ENCODE peak calls at places on chromosomes 6 and 20, in eight cellular contexts. Y is CD4-positive, alpha-beta T cell; A is neural progenitor cell; B is left lung; L is kidney epithelial cell; F is IMR-90; S is AG10803; P is H9. E is an unnamed sample.

GRCh38 chr20:11451793-11452291 is 465.9 kb upstream of the BTBD3 start:
- DNase-seq in Y (no peak), A (peak), B (no peak), L (no peak), F (peak), S (peak), P (peak), E (no peak)

GRCh38 chr6:130018830-130019795 is 732 bp downstream of the L3MBTL3 start:
- DNase-seq in Y (peak), A (peak), B (peak), L (no peak), F (peak), S (peak), P (peak), E (peak)

GRCh38 chr6:89073014-89073620 is 7.4 kb upstream of the PNRC1 start:
- DNase-seq in Y (no peak), A (peak), B (no peak), L (no peak), F (no peak), S (no peak), P (no peak), E (no peak)

GRCh38 chr6:149443411-149444181 is 41.2 kb downstream of the ZC3H12D start:
- DNase-seq in Y (no peak), A (no peak), B (no peak), L (no peak), F (peak), S (peak), P (no peak), E (no peak)

GRCh38 chr20:57323034-57323433 is 6.6 kb upstream of the SPO11 start:
- DNase-seq in Y (no peak), A (peak), B (no peak), L (peak), F (no peak), S (peak), P (peak), E (peak)

GRCh38 chr20:50333856-50334255 is 143.2 kb downstream of the CEBPB start:
- DNase-seq in Y (no peak), A (no peak), B (no peak), L (peak), F (peak), S (peak), P (no peak), E (no peak)

GRCh38 chr6:164927288-164928040 is 381.9 kb downstream of the C6orf118 start:
- DNase-seq in Y (peak), A (peak), B (peak), L (peak), F (peak), S (peak), P (peak), E (peak)

GRCh38 chr6:35453236-35453635 is 1.1 kb downstream of the FANCE start:
- DNase-seq in Y (no peak), A (no peak), B (no peak), L (no peak), F (no peak), S (no peak), P (no peak), E (no peak)

GRCh38 chr6:83430606-83431544 is at the start of gene ME1:
- DNase-seq in Y (no peak), A (peak), B (peak), L (peak), F (peak), S (peak), P (peak), E (peak)

GRCh38 chr20:50399003-50399916 is 110.9 kb upstream of the PTPN1 start:
- DNase-seq in Y (no peak), A (no peak), B (peak), L (no peak), F (peak), S (peak), P (no peak), E (no peak)

GRCh38 chr6:54516331-54516730 is 208.1 kb downstream of the TINAG start:
- DNase-seq in Y (no peak), A (no peak), B (no peak), L (no peak), F (no peak), S (no peak), P (no peak), E (no peak)

GRCh38 chr20:31652917-31653385 is 15.2 kb downstream of the COX4I2 start:
- DNase-seq in Y (no peak), A (no peak), B (no peak), L (no peak), F (peak), S (peak), P (no peak), E (no peak)

GRCh38 chr6:38509713-38510112 is 130.0 kb downstream of the BTBD9 start:
- DNase-seq in Y (no peak), A (no peak), B (no peak), L (peak), F (peak), S (peak), P (no peak), E (no peak)

GRCh38 chr6:24872769-24873168 is 63.0 kb downstream of the RIPOR2 start:
- DNase-seq in Y (no peak), A (peak), B (no peak), L (no peak), F (no peak), S (no peak), P (no peak), E (no peak)

GRCh38 chr6:2999621-3000455 is at the start of gene NQO2:
- DNase-seq in Y (peak), A (peak), B (peak), L (no peak), F (peak), S (peak), P (peak), E (peak)

GRCh38 chr6:15329154-15329781 is 83.4 kb downstream of the JARID2 start:
- DNase-seq in Y (no peak), A (peak), B (no peak), L (peak), F (peak), S (peak), P (no peak), E (no peak)

GRCh38 chr6:36120979-36121706 is 9.2 kb upstream of the MAPK13 start:
- DNase-seq in Y (peak), A (no peak), B (peak), L (no peak), F (no peak), S (peak), P (no peak), E (no peak)

GRCh38 chr6:139296927-139297326 is 5.1 kb upstream of the TXLNB start:
- DNase-seq in Y (no peak), A (no peak), B (no peak), L (peak), F (peak), S (peak), P (no peak), E (no peak)

GRCh38 chr20:6074145-6074561 is 20.3 kb upstream of the LRRN4 start:
- DNase-seq in Y (no peak), A (peak), B (no peak), L (no peak), F (no peak), S (peak), P (peak), E (no peak)

GRCh38 chr20:5843054-5843731 is 93.0 kb downstream of the SHLD1 start:
- DNase-seq in Y (no peak), A (no peak), B (no peak), L (no peak), F (no peak), S (peak), P (no peak), E (no peak)

GRCh38 chr6:46901747-46902362 is 19.9 kb downstream of the ADGRF5 start:
- DNase-seq in Y (no peak), A (no peak), B (no peak), L (no peak), F (no peak), S (no peak), P (no peak), E (no peak)

GRCh38 chr6:108763931-108764579 is 84.2 kb upstream of the ARMC2 start:
- DNase-seq in Y (no peak), A (no peak), B (no peak), L (no peak), F (no peak), S (no peak), P (no peak), E (no peak)

GRCh38 chr6:36826520-36827227 is 12.6 kb downstream of the CPNE5 start:
- DNase-seq in Y (no peak), A (no peak), B (no peak), L (no peak), F (peak), S (no peak), P (no peak), E (no peak)

GRCh38 chr6:98295776-98296175 is 538.6 kb upstream of the POU3F2 start:
- DNase-seq in Y (no peak), A (peak), B (no peak), L (no peak), F (no peak), S (no peak), P (no peak), E (no peak)

GRCh38 chr6:163494279-163494727 is 79.8 kb downstream of the QKI start:
- DNase-seq in Y (no peak), A (no peak), B (no peak), L (no peak), F (no peak), S (peak), P (no peak), E (no peak)

GRCh38 chr6:161226005-161226964 is 47.6 kb downstream of the AGPAT4 start:
- DNase-seq in Y (peak), A (no peak), B (no peak), L (no peak), F (no peak), S (no peak), P (no peak), E (no peak)

GRCh38 chr20:21548390-21549035 is 34.6 kb upstream of the NKX2-2 start:
- DNase-seq in Y (peak), A (no peak), B (no peak), L (no peak), F (no peak), S (no peak), P (no peak), E (no peak)

GRCh38 chr6:2900821-2901644 is 2.1 kb downstream of the SERPINB9 start:
- DNase-seq in Y (no peak), A (no peak), B (no peak), L (no peak), F (no peak), S (peak), P (peak), E (no peak)

GRCh38 chr20:3801846-3802245 is 5.7 kb downstream of the CDC25B start:
- DNase-seq in Y (no peak), A (no peak), B (peak), L (no peak), F (no peak), S (no peak), P (no peak), E (no peak)

GRCh38 chr6:15384901-15385300 is 139.0 kb downstream of the JARID2 start:
- DNase-seq in Y (no peak), A (no peak), B (no peak), L (no peak), F (no peak), S (no peak), P (no peak), E (no peak)

GRCh38 chr6:159981171-159981571 is 12.3 kb downstream of the IGF2R start:
- DNase-seq in Y (no peak), A (no peak), B (no peak), L (no peak), F (no peak), S (no peak), P (no peak), E (no peak)

GRCh38 chr6:103273048-103273447 is 1586.7 kb downstream of the HACE1 start:
- DNase-seq in Y (no peak), A (peak), B (no peak), L (no peak), F (no peak), S (no peak), P (no peak), E (no peak)

GRCh38 chr20:39036851-39037250 is 74.7 kb downstream of the DHX35 start:
- DNase-seq in Y (no peak), A (no peak), B (no peak), L (no peak), F (peak), S (no peak), P (no peak), E (no peak)

DNA sequence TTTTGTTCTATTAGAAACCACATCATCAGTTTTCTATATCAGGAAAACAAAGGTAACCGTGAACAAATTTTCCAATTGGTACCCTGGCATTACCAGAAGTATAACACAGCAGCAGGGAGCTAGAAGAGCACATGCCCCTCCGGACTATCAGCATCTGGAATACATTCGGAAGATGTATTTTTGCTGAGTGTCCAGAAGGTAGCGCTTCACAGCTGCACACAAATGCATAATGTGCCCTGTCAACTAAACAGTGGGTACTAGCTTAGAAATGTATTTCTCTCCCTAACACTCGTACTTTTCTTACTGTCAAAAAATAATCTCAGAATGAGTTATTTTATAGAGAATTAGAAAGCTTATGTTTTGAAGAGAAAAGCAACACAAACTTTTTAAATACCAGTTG is 77.6 kb downstream of the HUS1B start:
- DNase-seq in Y (no peak), A (no peak), B (no peak), L (no peak), F (peak), S (peak), P (no peak), E (no peak)
- TF ChIP-seq CTCF in Y (no peak), A (peak), B (no peak), L (peak), F (peak), S (peak), P (peak), E (no peak)

DNA sequence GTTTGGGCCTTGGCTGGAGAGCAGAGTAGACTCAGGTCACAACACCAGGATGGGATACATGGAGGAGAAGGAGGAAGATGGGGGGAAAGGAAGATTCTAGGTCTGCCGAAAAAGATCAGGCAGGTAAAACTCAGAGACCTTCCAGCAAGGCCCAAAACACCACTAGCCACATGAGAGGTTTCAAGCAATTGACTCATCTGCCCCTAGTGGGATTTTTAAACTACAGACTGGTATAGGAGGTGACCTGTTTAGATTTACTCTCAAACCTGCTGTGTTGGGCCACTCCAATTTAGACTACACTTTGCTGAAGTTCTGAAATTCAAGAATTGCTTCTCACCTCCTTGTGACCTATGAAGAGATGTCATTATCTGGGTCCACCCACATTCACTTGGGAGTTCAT is 236.9 kb upstream of the SASH1 start:
- DNase-seq in Y (no peak), A (no peak), B (no peak), L (no peak), F (no peak), S (no peak), P (no peak), E (no peak)
- TF ChIP-seq CTCF in Y (no peak), A (no peak), B (no peak), L (no peak), F (no peak), S (no peak), P (peak), E (no peak)

GRCh38 chr6:29602564-29603361 is 17.8 kb downstream of the OR2H2 start:
- DNase-seq in Y (no peak), A (peak), B (no peak), L (no peak), F (peak), S (no peak), P (peak), E (peak)
- TF ChIP-seq CTCF in Y (no peak), A (peak), B (no peak), L (no peak), F (peak), S (no peak), P (peak), E (peak)

GRCh38 chr6:152338335-152339125 is 298.6 kb downstream of the SYNE1 start:
- DNase-seq in Y (peak), A (peak), B (no peak), L (no peak), F (peak), S (peak), P (peak), E (peak)
- TF ChIP-seq CTCF in Y (peak), A (peak), B (peak), L (peak), F (peak), S (peak), P (peak), E (peak)

GRCh38 chr6:19929312-19929711 is 92.1 kb downstream of the ID4 start:
- DNase-seq in Y (no peak), A (peak), B (no peak), L (no peak), F (no peak), S (no peak), P (no peak), E (no peak)

GRCh38 chr6:19921821-19922220 is 84.7 kb downstream of the ID4 start:
- DNase-seq in Y (no peak), A (peak), B (no peak), L (no peak), F (no peak), S (no peak), P (no peak), E (no peak)

DNA sequence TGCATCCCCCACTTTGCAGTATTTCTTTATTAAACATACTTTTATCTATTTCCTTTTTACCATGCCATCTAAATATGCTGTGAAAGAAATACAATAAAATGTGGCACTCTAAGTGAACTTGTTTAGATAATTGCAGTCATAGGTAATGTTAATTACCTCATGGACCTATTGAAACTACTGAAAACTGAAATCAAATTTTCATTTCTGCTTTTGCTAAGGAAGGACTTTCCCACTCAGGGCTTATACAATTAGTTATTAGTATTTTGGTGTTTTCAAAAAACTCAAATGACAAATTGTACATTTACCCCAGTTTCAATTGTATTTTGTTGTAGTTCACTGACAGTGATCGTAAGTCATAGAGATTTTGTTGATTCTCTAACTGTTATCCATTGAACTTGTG is 88.4 kb downstream of the ID4 start:
- DNase-seq in Y (no peak), A (no peak), B (no peak), L (no peak), F (no peak), S (no peak), P (no peak), E (no peak)
- TF ChIP-seq CTCF in Y (no peak), A (no peak), B (no peak), L (no peak), F (no peak), S (no peak), P (no peak), E (no peak)

GRCh38 chr6:56366112-56366852 is 118.9 kb upstream of the COL21A1 start:
- DNase-seq in Y (no peak), A (peak), B (no peak), L (no peak), F (no peak), S (no peak), P (no peak), E (no peak)

GRCh38 chr6:56370591-56371198 is 123.3 kb upstream of the COL21A1 start:
- DNase-seq in Y (no peak), A (no peak), B (no peak), L (peak), F (peak), S (peak), P (no peak), E (no peak)

GRCh38 chr6:56372621-56373020 is 125.2 kb upstream of the COL21A1 start:
- DNase-seq in Y (no peak), A (no peak), B (no peak), L (no peak), F (peak), S (peak), P (no peak), E (no peak)

GRCh38 chr6:56368484-56368883 is 121.1 kb upstream of the COL21A1 start:
- DNase-seq in Y (no peak), A (no peak), B (no peak), L (no peak), F (no peak), S (peak), P (no peak), E (no peak)

GRCh38 chr6:56370127-56370540 is 122.8 kb upstream of the COL21A1 start:
- DNase-seq in Y (no peak), A (peak), B (no peak), L (no peak), F (no peak), S (peak), P (peak), E (peak)
- TF ChIP-seq CTCF in Y (no peak), A (peak), B (peak), L (peak), F (no peak), S (peak), P (peak), E (no peak)

DNA sequence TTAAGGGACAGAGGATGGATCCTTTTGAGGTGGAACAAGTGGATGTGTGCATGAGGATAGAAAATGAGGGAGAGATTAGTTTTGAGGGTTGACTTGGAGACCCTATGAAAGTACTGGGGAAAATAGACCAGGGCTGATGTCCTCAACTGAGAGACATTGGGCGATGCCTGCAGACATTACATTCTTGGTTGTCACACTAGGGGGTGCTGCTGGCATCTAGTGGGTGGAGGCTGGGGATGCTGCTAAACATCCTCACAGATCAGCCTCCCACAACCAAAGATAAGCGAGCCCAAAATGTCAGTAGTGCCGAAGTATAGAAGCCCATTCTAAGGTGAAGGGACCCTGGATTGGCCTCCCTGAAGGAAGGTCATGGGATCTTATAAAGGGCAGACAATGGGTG is 63.3 kb downstream of the MOCS1 start:
- DNase-seq in Y (no peak), A (no peak), B (no peak), L (no peak), F (no peak), S (no peak), P (no peak), E (no peak)
- TF ChIP-seq CTCF in Y (no peak), A (no peak), B (no peak), L (no peak), F (no peak), S (no peak), P (peak), E (no peak)